ENCODE peak calls at places on chromosomes 12 and 14, in five cellular contexts. D, H, Y, F and B are unnamed samples.

GRCh38 chr12:25072901-25073645 is 121.9 kb downstream of the DNAI7 start:
- DNase-seq in D (no peak), H (no peak), F (no peak), Y (peak), B (no peak)

GRCh38 chr12:123938679-123939480 is 33.8 kb downstream of the CCDC92 start:
- DNase-seq in H (no peak), Y (no peak), D (no peak), F (peak), B (peak)

GRCh38 chr12:47824198-47824597 is 4.5 kb upstream of the HDAC7 start:
- DNase-seq in H (no peak), Y (no peak), D (no peak), F (no peak), B (no peak)

GRCh38 chr12:88207921-88208640 is 66.0 kb downstream of the TMTC3 start:
- DNase-seq in H (no peak), F (no peak), D (no peak), Y (peak), B (no peak)

GRCh38 chr14:51818748-51819386 is 41.5 kb upstream of the GNG2 start:
- DNase-seq in H (no peak), D (no peak), Y (no peak), F (no peak), B (peak)

GRCh38 chr12:94873368-94874085 is 130.0 kb downstream of the NDUFA12 start:
- DNase-seq in D (no peak), F (no peak), H (no peak), Y (no peak), B (peak)

GRCh38 chr14:89473979-89474378 is 56.9 kb upstream of the FOXN3 start:
- DNase-seq in H (no peak), D (no peak), F (no peak), Y (no peak), B (no peak)

GRCh38 chr12:104340917-104341611 is 37.5 kb downstream of the EID3 start:
- DNase-seq in H (no peak), F (peak), Y (no peak), D (no peak), B (no peak)

GRCh38 chr12:123078114-123078465 is 72.8 kb downstream of the PITPNM2 start:
- DNase-seq in H (no peak), F (no peak), Y (no peak), D (no peak), B (no peak)

GRCh38 chr14:68542346-68542745 is 250.5 kb downstream of the ZFP36L1 start:
- DNase-seq in D (no peak), F (no peak), Y (no peak), H (no peak), B (no peak)

GRCh38 chr12:92552412-92553108 is 150.2 kb upstream of the PLEKHG7 start:
- DNase-seq in Y (no peak), D (no peak), F (peak), H (no peak), B (no peak)

GRCh38 chr14:104293231-104293841 is 154.9 kb downstream of the KIF26A start:
- DNase-seq in F (no peak), Y (no peak), H (no peak), D (no peak), B (no peak)

GRCh38 chr12:70640901-70641300 is 3.7 kb upstream of the PTPRB start:
- DNase-seq in F (no peak), Y (no peak), H (no peak), D (no peak), B (no peak)

GRCh38 chr12:101777476-101777875 is 38.2 kb upstream of the SYCP3 start:
- DNase-seq in Y (peak), H (no peak), D (no peak), F (no peak), B (no peak)

GRCh38 chr12:7555752-7556151 is 52.2 kb upstream of the CD163 start:
- DNase-seq in F (no peak), Y (no peak), H (peak), D (no peak), B (peak)

GRCh38 chr14:104739546-104740516 is 13.1 kb upstream of the SIVA1 start:
- DNase-seq in D (no peak), H (no peak), F (no peak), Y (no peak), B (no peak)

GRCh38 chr12:131009595-131010270 is 56.0 kb downstream of the ADGRD1 start:
- DNase-seq in H (no peak), D (no peak), F (no peak), Y (no peak), B (no peak)

GRCh38 chr12:131007031-131007793 is 53.5 kb downstream of the ADGRD1 start:
- DNase-seq in F (no peak), Y (no peak), D (no peak), H (no peak), B (no peak)

GRCh38 chr12:131008461-131009270 is 55.0 kb downstream of the ADGRD1 start:
- DNase-seq in Y (no peak), F (no peak), H (no peak), D (no peak), B (no peak)

GRCh38 chr12:131006036-131006735 is 52.5 kb downstream of the ADGRD1 start:
- DNase-seq in H (no peak), Y (no peak), F (no peak), D (no peak), B (no peak)

GRCh38 chr12:131007794-131008460 is 54.2 kb downstream of the ADGRD1 start:
- DNase-seq in F (no peak), D (no peak), Y (no peak), H (no peak), B (no peak)
- TF ChIP-seq REST in F (no peak), D (no peak), Y (no peak), H (no peak), B (no peak)

GRCh38 chr12:78898416-78898815 is 33.8 kb downstream of the SYT1 start:
- DNase-seq in H (no peak), D (no peak), F (no peak), Y (no peak), B (no peak)
- TF ChIP-seq REST in H (no peak), D (no peak), F (no peak), Y (no peak), B (no peak)

GRCh38 chr12:121326996-121327674 is 25.1 kb downstream of the ANAPC5 start:
- DNase-seq in F (no peak), Y (no peak), H (no peak), D (no peak), B (no peak)
- TF ChIP-seq REST in F (no peak), Y (no peak), H (no peak), D (no peak), B (no peak)

DNA sequence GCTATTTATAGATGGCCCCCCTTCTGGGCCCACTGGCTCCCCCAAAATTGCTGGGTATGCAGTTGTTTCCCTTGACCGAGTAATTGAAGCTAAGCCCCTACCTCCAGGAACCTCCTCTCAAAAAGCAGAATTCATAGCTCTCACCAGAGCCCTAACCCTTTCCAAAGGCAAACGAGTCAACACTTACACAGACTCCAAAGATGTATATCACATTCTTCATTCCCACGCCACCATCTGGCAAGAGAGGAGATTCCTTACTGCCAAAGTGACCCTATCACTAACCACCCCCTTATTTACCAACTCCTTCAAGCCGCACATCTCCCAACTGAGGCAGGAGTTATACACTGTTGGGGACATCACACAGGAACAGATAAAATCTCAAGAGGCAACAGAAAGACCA is 66.8 kb downstream of the MOK start:
- DNase-seq in F (no peak), D (no peak), H (no peak), Y (no peak), B (no peak)
- TF ChIP-seq REST in F (no peak), D (no peak), H (no peak), Y (no peak), B (no peak)

DNA sequence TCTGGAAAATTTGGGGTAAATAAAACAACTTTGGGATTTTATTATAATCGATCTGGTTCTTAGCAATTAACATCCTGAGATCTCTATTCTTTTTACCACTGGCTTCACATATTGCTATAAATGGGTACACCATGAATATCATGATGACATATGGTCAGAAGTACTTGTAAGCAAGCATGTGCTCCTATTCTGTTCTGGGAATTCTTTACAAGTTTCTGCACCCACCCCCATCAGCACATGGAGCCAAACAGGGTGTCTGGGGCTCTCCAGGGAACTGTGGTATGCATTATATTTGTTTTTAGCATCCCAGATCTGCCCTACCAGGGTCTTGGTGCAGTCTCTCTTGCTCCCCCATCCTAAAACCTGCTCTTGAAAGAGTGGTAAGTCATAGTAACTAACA is 31.3 kb downstream of the DMAC2L start:
- DNase-seq in F (no peak), D (no peak), Y (no peak), H (no peak), B (no peak)
- TF ChIP-seq REST in F (no peak), D (no peak), Y (no peak), H (no peak), B (no peak)

GRCh38 chr12:64077922-64078321 is 144.2 kb downstream of the KICS2 start:
- DNase-seq in Y (no peak), F (peak), H (no peak), D (no peak), B (peak)
- TF ChIP-seq REST in Y (no peak), F (no peak), H (no peak), D (no peak), B (no peak)

GRCh38 chr14:58994130-58994529 is 194.3 kb upstream of the DAAM1 start:
- DNase-seq in D (no peak), F (no peak), Y (no peak), H (no peak), B (no peak)

GRCh38 chr14:58987601-58988000 is 200.9 kb upstream of the DAAM1 start:
- DNase-seq in Y (no peak), F (no peak), D (no peak), H (no peak), B (no peak)

DNA sequence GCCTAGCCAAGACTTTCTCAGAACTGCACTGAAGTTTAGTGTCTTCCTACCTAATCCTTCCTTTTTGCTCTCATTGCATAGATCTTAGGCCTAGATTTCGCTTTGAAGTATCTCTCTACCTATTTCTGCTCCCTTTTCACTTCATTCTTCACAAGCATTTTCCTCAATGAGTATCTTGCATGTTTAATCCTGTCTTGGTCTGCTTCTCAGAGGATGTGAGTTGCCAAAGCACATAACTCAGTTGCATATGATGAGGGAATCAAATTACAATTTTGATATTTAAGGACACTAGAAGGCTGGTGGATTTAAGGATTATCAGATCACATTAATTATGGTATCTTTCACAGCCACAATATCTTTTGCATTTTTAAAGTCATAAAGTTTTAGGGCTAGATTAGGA is 195.5 kb upstream of the DAAM1 start:
- DNase-seq in H (no peak), D (no peak), F (no peak), Y (no peak), B (no peak)
- TF ChIP-seq REST in H (no peak), D (no peak), F (no peak), Y (no peak), B (no peak)

GRCh38 chr14:86505808-86506207 is 975.9 kb downstream of the FLRT2 start:
- DNase-seq in H (no peak), F (no peak), Y (no peak), D (no peak), B (no peak)

GRCh38 chr14:86501611-86502010 is 971.7 kb downstream of the FLRT2 start:
- DNase-seq in F (no peak), H (no peak), Y (peak), D (no peak), B (no peak)
- TF ChIP-seq REST in F (no peak), H (no peak), Y (no peak), D (no peak), B (no peak)